ENCODE peak calls at places on chromosomes 7 and 10, in five cellular contexts. One of them, this sample, is unnamed.

GRCh38 chr10:95360122-95360715 is 69.4 kb upstream of the PDLIM1 start:
- DNase-seq in effector memory CD4-positive, alpha-beta T cell: no peak
- DNase-seq in tibial nerve: no peak
- DNase-seq in lung: no peak
- DNase-seq in HL-60: no peak
- DNase-seq in this sample: no peak

GRCh38 chr10:69661414-69662172 is 31.5 kb downstream of the FAM241B start:
- DNase-seq in lung: no peak
- DNase-seq in tibial nerve: no peak
- DNase-seq in effector memory CD4-positive, alpha-beta T cell: no peak
- DNase-seq in HL-60: no peak
- DNase-seq in this sample: no peak

GRCh38 chr7:22665816-22666375 is 61.1 kb upstream of the IL6 start:
- DNase-seq in lung: no peak
- DNase-seq in effector memory CD4-positive, alpha-beta T cell: no peak
- DNase-seq in tibial nerve: no peak
- DNase-seq in HL-60: no peak
- DNase-seq in this sample: no peak

GRCh38 chr7:43905954-43906326 is 456 bp downstream of the URGCP start:
- DNase-seq in HL-60: peak; percentile 6
- DNase-seq in tibial nerve: no peak
- DNase-seq in effector memory CD4-positive, alpha-beta T cell: no peak
- DNase-seq in lung: no peak
- DNase-seq in this sample: peak; percentile 33

GRCh38 chr10:43458227-43458626 is 21.3 kb downstream of the ZNF487 start:
- DNase-seq in lung: no peak
- DNase-seq in tibial nerve: no peak
- DNase-seq in effector memory CD4-positive, alpha-beta T cell: no peak
- DNase-seq in HL-60: no peak
- DNase-seq in this sample: no peak

GRCh38 chr7:98934267-98934666 is 55.9 kb downstream of the TRRAP start:
- DNase-seq in HL-60: no peak
- DNase-seq in lung: no peak
- DNase-seq in tibial nerve: no peak
- DNase-seq in effector memory CD4-positive, alpha-beta T cell: no peak
- DNase-seq in this sample: no peak

GRCh38 chr10:123774075-123774742 is 108.1 kb downstream of the GPR26 start:
- DNase-seq in effector memory CD4-positive, alpha-beta T cell: no peak
- DNase-seq in lung: no peak
- DNase-seq in tibial nerve: no peak
- DNase-seq in HL-60: no peak
- DNase-seq in this sample: no peak

GRCh38 chr10:14062528-14063260 is 268.0 kb downstream of the FRMD4A start:
- DNase-seq in lung: peak; percentile 45
- DNase-seq in tibial nerve: no peak
- DNase-seq in HL-60: no peak
- DNase-seq in effector memory CD4-positive, alpha-beta T cell: no peak
- DNase-seq in this sample: no peak

GRCh38 chr7:26191233-26191973 is 9.1 kb downstream of the HNRNPA2B1 start:
- DNase-seq in HL-60: no peak
- DNase-seq in lung: no peak
- DNase-seq in tibial nerve: no peak
- DNase-seq in effector memory CD4-positive, alpha-beta T cell: no peak
- DNase-seq in this sample: no peak
- H3K27ac ChIP-seq in HL-60: no peak overlapping the region
- H3K27ac ChIP-seq in lung: no peak overlapping the region
- H3K27ac ChIP-seq in tibial nerve: no peak overlapping the region
- H3K27ac ChIP-seq in effector memory CD4-positive, alpha-beta T cell: no peak overlapping the region
- H3K27ac ChIP-seq in this sample: no peak overlapping the region

GRCh38 chr10:7409732-7410168 is 1.1 kb downstream of the SFMBT2 start:
- DNase-seq in effector memory CD4-positive, alpha-beta T cell: no peak
- DNase-seq in tibial nerve: no peak
- DNase-seq in lung: no peak
- DNase-seq in HL-60: no peak
- DNase-seq in this sample: no peak
- H3K27ac ChIP-seq in effector memory CD4-positive, alpha-beta T cell: peak overlapping the region; percentile 66
- H3K27ac ChIP-seq in tibial nerve: peak overlapping the region; percentile 87
- H3K27ac ChIP-seq in lung: no peak overlapping the region
- H3K27ac ChIP-seq in HL-60: peak overlapping the region; percentile 61
- H3K27ac ChIP-seq in this sample: peak overlapping the region; percentile 88

DNA sequence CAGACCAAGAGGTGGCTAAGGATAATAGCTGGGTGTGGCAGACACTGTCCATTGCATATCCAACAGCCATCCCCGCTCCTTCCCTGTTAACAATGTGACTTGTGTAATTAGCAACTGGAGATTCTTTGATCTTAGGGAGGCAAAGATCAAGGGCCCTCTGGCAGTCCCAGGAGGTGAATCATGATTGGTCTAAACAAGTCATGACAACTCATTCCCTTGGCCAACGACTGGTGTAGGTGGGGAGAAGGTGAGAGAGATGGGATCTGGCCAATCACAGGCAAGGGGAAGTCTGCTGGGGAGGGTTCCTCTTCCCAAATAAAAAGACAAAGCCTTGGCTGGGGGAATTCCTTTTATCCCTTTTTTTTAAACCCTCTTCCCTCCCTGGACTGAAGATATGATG is 46.2 kb upstream of the COMTD1 start:
- DNase-seq in lung: no peak
- DNase-seq in effector memory CD4-positive, alpha-beta T cell: no peak
- DNase-seq in tibial nerve: no peak
- DNase-seq in HL-60: no peak
- DNase-seq in this sample: no peak
- H3K27ac ChIP-seq in lung: no peak overlapping the region
- H3K27ac ChIP-seq in effector memory CD4-positive, alpha-beta T cell: no peak overlapping the region
- H3K27ac ChIP-seq in tibial nerve: no peak overlapping the region
- H3K27ac ChIP-seq in HL-60: no peak overlapping the region
- H3K27ac ChIP-seq in this sample: no peak overlapping the region

DNA sequence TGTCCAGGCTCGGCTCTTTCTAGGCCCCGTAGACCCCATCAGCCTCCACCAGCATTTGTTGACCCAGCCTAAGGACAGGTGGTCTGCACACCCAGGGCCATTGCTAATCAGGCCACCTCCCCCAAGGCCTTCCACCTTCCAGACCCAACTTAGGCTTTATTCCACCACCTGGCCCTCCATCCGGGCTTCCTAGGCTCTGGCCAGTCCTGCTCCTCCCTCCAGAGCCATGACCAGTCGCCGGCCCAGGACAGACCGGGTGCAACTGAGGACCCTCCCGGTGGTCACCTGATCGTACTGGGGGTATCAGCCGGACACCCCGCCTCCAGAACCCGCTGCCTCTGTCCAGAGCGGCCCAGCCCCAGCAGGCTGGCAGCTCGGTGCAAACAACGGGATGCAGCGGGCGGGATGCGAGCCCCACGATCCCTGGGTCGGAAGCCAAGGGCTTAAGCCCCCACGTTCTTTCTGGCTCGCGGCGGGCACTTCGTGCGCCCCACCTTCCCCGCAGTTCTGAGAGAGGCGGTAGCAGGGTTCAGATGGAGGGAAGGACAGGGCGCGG is 545 bp downstream of the NACAD start:
- DNase-seq in lung: no peak
- DNase-seq in HL-60: no peak
- DNase-seq in effector memory CD4-positive, alpha-beta T cell: no peak
- DNase-seq in tibial nerve: no peak
- DNase-seq in this sample: no peak
- H3K27ac ChIP-seq in lung: no peak overlapping the region
- H3K27ac ChIP-seq in HL-60: no peak overlapping the region
- H3K27ac ChIP-seq in effector memory CD4-positive, alpha-beta T cell: no peak overlapping the region
- H3K27ac ChIP-seq in tibial nerve: peak overlapping the region; percentile 92
- H3K27ac ChIP-seq in this sample: peak overlapping the region; percentile 99

DNA sequence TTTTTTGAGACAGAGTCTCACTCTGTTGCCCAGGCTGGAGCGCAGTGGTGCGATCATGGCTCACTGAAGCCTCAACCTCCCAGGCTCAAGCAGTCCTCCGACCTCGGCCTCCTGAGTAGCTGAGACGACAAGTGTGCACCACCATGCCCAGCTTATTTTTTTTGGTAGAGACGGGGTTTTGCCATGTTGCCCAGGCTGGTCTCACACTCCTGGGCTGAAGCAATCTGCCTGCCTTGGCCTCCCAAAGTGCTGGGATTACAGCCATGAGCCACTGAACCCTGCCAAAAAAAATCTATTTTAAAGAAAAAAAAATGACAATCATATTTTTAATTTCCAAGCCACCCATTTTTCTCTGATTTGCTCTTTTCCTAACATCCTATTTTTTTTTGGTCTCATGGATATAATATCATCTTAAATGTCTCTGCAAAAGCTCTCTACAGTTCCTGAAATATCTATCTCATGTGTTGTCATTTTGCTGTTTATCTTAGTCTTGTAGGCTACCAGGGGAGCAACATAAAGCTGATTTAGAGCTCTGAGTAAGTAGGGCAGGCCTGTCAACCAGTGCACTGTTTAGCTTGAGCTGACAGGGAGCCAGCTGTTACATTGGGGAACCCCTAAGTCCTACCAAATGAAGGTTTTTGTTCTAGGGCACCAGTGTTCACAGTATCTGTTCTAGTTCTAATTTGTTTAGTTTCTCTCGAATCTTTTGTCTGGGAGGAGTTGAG is 29.9 kb upstream of the HBP1 start:
- DNase-seq in HL-60: no peak
- DNase-seq in lung: no peak
- DNase-seq in effector memory CD4-positive, alpha-beta T cell: no peak
- DNase-seq in tibial nerve: no peak
- DNase-seq in this sample: no peak
- H3K27ac ChIP-seq in HL-60: no peak overlapping the region
- H3K27ac ChIP-seq in lung: no peak overlapping the region
- H3K27ac ChIP-seq in effector memory CD4-positive, alpha-beta T cell: no peak overlapping the region
- H3K27ac ChIP-seq in tibial nerve: no peak overlapping the region
- H3K27ac ChIP-seq in this sample: no peak overlapping the region

GRCh38 chr10:71252195-71252594 is 39.8 kb downstream of the UNC5B start:
- DNase-seq in HL-60: no peak
- DNase-seq in effector memory CD4-positive, alpha-beta T cell: no peak
- DNase-seq in tibial nerve: no peak
- DNase-seq in lung: no peak
- DNase-seq in this sample: no peak
- H3K27ac ChIP-seq in HL-60: no peak overlapping the region
- H3K27ac ChIP-seq in effector memory CD4-positive, alpha-beta T cell: no peak overlapping the region
- H3K27ac ChIP-seq in tibial nerve: no peak overlapping the region
- H3K27ac ChIP-seq in lung: no peak overlapping the region
- H3K27ac ChIP-seq in this sample: no peak overlapping the region

GRCh38 chr7:50685445-50686070 is 97.1 kb downstream of the GRB10 start:
- DNase-seq in effector memory CD4-positive, alpha-beta T cell: no peak
- DNase-seq in tibial nerve: no peak
- DNase-seq in HL-60: no peak
- DNase-seq in lung: no peak
- DNase-seq in this sample: no peak

GRCh38 chr7:50682573-50682972 is 100.1 kb downstream of the GRB10 start:
- DNase-seq in tibial nerve: no peak
- DNase-seq in lung: no peak
- DNase-seq in effector memory CD4-positive, alpha-beta T cell: no peak
- DNase-seq in HL-60: no peak
- DNase-seq in this sample: no peak

GRCh38 chr7:50684011-50684701 is 98.5 kb downstream of the GRB10 start:
- DNase-seq in tibial nerve: no peak
- DNase-seq in HL-60: no peak
- DNase-seq in lung: no peak
- DNase-seq in effector memory CD4-positive, alpha-beta T cell: no peak
- DNase-seq in this sample: no peak

GRCh38 chr7:50687096-50687495 is 95.6 kb downstream of the GRB10 start:
- DNase-seq in lung: no peak
- DNase-seq in effector memory CD4-positive, alpha-beta T cell: no peak
- DNase-seq in tibial nerve: no peak
- DNase-seq in HL-60: no peak
- DNase-seq in this sample: no peak

GRCh38 chr7:50684702-50685074 is 98.0 kb downstream of the GRB10 start:
- DNase-seq in effector memory CD4-positive, alpha-beta T cell: no peak
- DNase-seq in HL-60: no peak
- DNase-seq in tibial nerve: no peak
- DNase-seq in lung: no peak
- DNase-seq in this sample: no peak
- H3K27ac ChIP-seq in effector memory CD4-positive, alpha-beta T cell: no peak overlapping the region
- H3K27ac ChIP-seq in HL-60: no peak overlapping the region
- H3K27ac ChIP-seq in tibial nerve: no peak overlapping the region
- H3K27ac ChIP-seq in lung: no peak overlapping the region
- H3K27ac ChIP-seq in this sample: no peak overlapping the region

DNA sequence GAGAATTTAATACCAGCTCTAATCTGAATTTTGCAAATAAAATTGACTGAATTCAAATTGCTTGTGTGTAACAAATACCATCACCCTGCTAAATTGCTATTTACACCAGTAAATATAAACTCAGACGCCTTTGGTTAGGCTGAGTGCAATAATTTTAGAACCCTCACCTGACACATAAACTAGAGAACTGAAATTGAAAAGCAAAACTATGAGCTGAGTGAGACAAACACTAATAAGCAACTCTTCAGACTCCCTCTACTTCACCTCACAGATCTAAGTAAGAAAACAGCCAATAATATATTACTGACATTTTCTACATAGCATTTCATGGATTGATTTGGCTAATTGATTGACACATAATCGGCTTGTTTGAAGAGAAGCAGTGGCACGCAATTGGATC is 621.2 kb downstream of the REEP3 start:
- DNase-seq in HL-60: no peak
- DNase-seq in tibial nerve: no peak
- DNase-seq in effector memory CD4-positive, alpha-beta T cell: no peak
- DNase-seq in lung: no peak
- DNase-seq in this sample: no peak
- H3K27ac ChIP-seq in HL-60: no peak overlapping the region
- H3K27ac ChIP-seq in tibial nerve: no peak overlapping the region
- H3K27ac ChIP-seq in effector memory CD4-positive, alpha-beta T cell: no peak overlapping the region
- H3K27ac ChIP-seq in lung: no peak overlapping the region
- H3K27ac ChIP-seq in this sample: no peak overlapping the region